ENCODE peak calls at places on chromosomes 2 and 18, in six cellular contexts. X is GF-D8; I is Calu3; E is amygdala; P is heart left ventricle; F is stimulated activated CD8-positive, alpha-beta memory T cell treated with anti-CD3 and anti-CD28 coated beads, Interleukin-4, amount 100 ng/mL, for 1 hour. Z is an unnamed sample.

GRCh38 chr2:74178211-74179062 is at the start of gene MOB1A:
- DNase-seq in X (peak), I (peak), E (peak), P (peak), F (peak), Z (peak)

GRCh38 chr2:40690036-40690435 is 238.1 kb upstream of the SLC8A1 start:
- DNase-seq in X (no peak), I (no peak), E (no peak), P (no peak), F (no peak), Z (no peak)

GRCh38 chr2:234292205-234292954 is 204.5 kb downstream of the ARL4C start:
- DNase-seq in X (peak), I (no peak), E (no peak), P (no peak), F (no peak), Z (peak)

GRCh38 chr2:20288941-20289340 is 61.7 kb downstream of the PUM2 start:
- DNase-seq in X (no peak), I (peak), E (no peak), P (no peak), F (no peak), Z (no peak)

GRCh38 chr2:231527091-231527395 is 3.2 kb downstream of the NMUR1 start:
- DNase-seq in X (no peak), I (no peak), E (no peak), P (no peak), F (no peak), Z (no peak)

GRCh38 chr2:156466739-156467405 is 30.7 kb downstream of the GPD2 start:
- DNase-seq in X (no peak), I (no peak), E (no peak), P (no peak), F (no peak), Z (no peak)

GRCh38 chr2:221264318-221264717 is 307.8 kb downstream of the EPHA4 start:
- DNase-seq in X (no peak), I (no peak), E (no peak), P (no peak), F (no peak), Z (no peak)

GRCh38 chr2:127968610-127969339 is 59.1 kb downstream of the SAP130 start:
- DNase-seq in X (no peak), I (no peak), E (no peak), P (no peak), F (no peak), Z (no peak)

GRCh38 chr2:176804392-176804791 is 408.2 kb upstream of the HNRNPA3 start:
- DNase-seq in X (no peak), I (no peak), E (no peak), P (no peak), F (no peak), Z (no peak)

GRCh38 chr2:142742301-142743214 is 134.9 kb upstream of the KYNU start:
- DNase-seq in X (no peak), I (no peak), E (no peak), P (no peak), F (no peak), Z (no peak)

GRCh38 chr2:180312542-180312941 is 305.4 kb upstream of the CWC22 start:
- DNase-seq in X (no peak), I (no peak), E (no peak), P (no peak), F (no peak), Z (no peak)

GRCh38 chr18:24631238-24632025 is 171.0 kb downstream of the HRH4 start:
- DNase-seq in X (no peak), I (no peak), E (no peak), P (peak), F (no peak), Z (no peak)

GRCh38 chr2:131413148-131413747 is 49.3 kb upstream of the RAB6D start:
- DNase-seq in X (no peak), I (peak), E (no peak), P (no peak), F (no peak), Z (peak)

GRCh38 chr18:27966872-27967271 is 210.1 kb downstream of the CDH2 start:
- DNase-seq in X (no peak), I (no peak), E (no peak), P (no peak), F (no peak), Z (no peak)

GRCh38 chr2:11370377-11371098 is 26.1 kb upstream of the ROCK2 start:
- DNase-seq in X (no peak), I (peak), E (no peak), P (no peak), F (no peak), Z (no peak)

GRCh38 chr2:162025121-162025911 is 48.7 kb downstream of the DPP4 start:
- DNase-seq in X (no peak), I (no peak), E (no peak), P (no peak), F (no peak), Z (no peak)

GRCh38 chr2:105307550-105307949 is 22.0 kb downstream of the TGFBRAP1 start:
- DNase-seq in X (no peak), I (no peak), E (no peak), P (no peak), F (no peak), Z (no peak)

Z was measured in AML-193.